ENCODE peak calls at places on chromosome 3, in five cellular contexts. D is NCI-H69; T is activated CD8-positive, alpha-beta memory T cell treated with anti-CD3 and anti-CD28 coated beads, Interleukin-2, amount 50 U/mL, for 4 hours; J is left lung; L is NCI-H187. H is an unnamed sample.

GRCh38 chr3:49844464-49845183 is 11.7 kb downstream of the TRAIP start:
- DNase-seq in T (no peak), D (no peak), L (no peak), J (no peak), H (no peak)

GRCh38 chr3:122513386-122514122 is 1.2 kb downstream of the KPNA1 start:
- DNase-seq in J (no peak), L (no peak), T (no peak), D (no peak), H (peak; percentile 13)

GRCh38 chr3:174858353-174858752 is 781 bp upstream of the NAALADL2 start:
- DNase-seq in D (peak; percentile 63), L (no peak), J (no peak), T (no peak), H (no peak)

GRCh38 chr3:10957976-10958749 is 34.4 kb upstream of the SLC6A1 start:
- DNase-seq in J (peak; percentile 88), L (peak; percentile 34), T (no peak), D (peak; percentile 1), H (peak; percentile 55)

GRCh38 chr3:115947325-115947724 is 324.0 kb downstream of the GAP43 start:
- DNase-seq in D (no peak), L (no peak), T (no peak), J (no peak), H (no peak)

GRCh38 chr3:132556467-132557159 is 40.5 kb upstream of the ACKR4 start:
- DNase-seq in L (no peak), J (no peak), T (no peak), D (peak; percentile 5), H (no peak)

GRCh38 chr3:3200632-3201212 is 21.2 kb upstream of the CRBN start:
- DNase-seq in L (peak; percentile 4), D (peak; percentile 71), J (no peak), T (peak; percentile 25), H (no peak)

GRCh38 chr3:136838641-136839555 is 20.0 kb downstream of the SLC35G2 start:
- DNase-seq in L (no peak), D (peak; percentile 78), J (no peak), T (no peak), H (no peak)

GRCh38 chr3:18643290-18643689 is 218.2 kb upstream of the SATB1 start:
- DNase-seq in T (no peak), J (no peak), D (no peak), L (no peak), H (no peak)